ENCODE peak calls at places on chromosomes 16 and 17, in five cellular contexts. R is heart right ventricle, G is cardiac fibroblast, N is H7, P is fibroblast of mammary gland. C is an unnamed sample.

GRCh38 chr17:3528604-3529511 is 28.8 kb downstream of the TRPV3 start:
- DNase-seq in R (no peak), G (peak; percentile 81), N (peak; percentile 59), P (no peak), C (no peak)

GRCh38 chr17:2904135-2904534 is 107.9 kb downstream of the RAP1GAP2 start:
- DNase-seq in R (peak; percentile 70), G (peak; percentile 11), N (peak; percentile 77), P (no peak), C (no peak)

GRCh38 chr17:163514-164103 is 17.8 kb downstream of the DOC2B start:
- DNase-seq in R (no peak), G (no peak), N (peak; percentile 89), P (no peak), C (no peak)

GRCh38 chr17:333626-334396 is 18.8 kb downstream of the RPH3AL start:
- DNase-seq in R (peak; percentile 79), G (peak; percentile 48), N (peak; percentile 95), P (peak; percentile 10), C (no peak)

GRCh38 chr17:3796110-3796821 is 4.7 kb downstream of the ITGAE start:
- DNase-seq in R (no peak), G (no peak), N (peak; percentile 44), P (no peak), C (no peak)

GRCh38 chr16:68728558-68728957 is 8.5 kb upstream of the CDH1 start:
- DNase-seq in R (no peak), G (no peak), N (no peak), P (no peak), C (no peak)

GRCh38 chr16:27257271-27257670 is 11.3 kb downstream of the NSMCE1 start:
- DNase-seq in R (no peak), G (no peak), N (no peak), P (no peak), C (no peak)

GRCh38 chr17:4304417-4305027 is 40.7 kb upstream of the ANKFY1 start:
- DNase-seq in R (no peak), G (peak; percentile 58), N (peak; percentile 45), P (peak; percentile 62), C (peak; percentile 3)

GRCh38 chr17:81723651-81724209 is 11.6 kb downstream of the SLC25A10 start:
- DNase-seq in R (no peak), G (no peak), N (no peak), P (no peak), C (no peak)

GRCh38 chr17:83176956-83177583 is 97.7 kb downstream of the METRNL start:
- DNase-seq in R (no peak), G (no peak), N (no peak), P (no peak), C (no peak)

GRCh38 chr17:58525239-58525638 is 10.8 kb upstream of the MTMR4 start:
- DNase-seq in R (peak; percentile 72), G (peak; percentile 99), N (no peak), P (peak; percentile 86), C (peak; percentile 63)

GRCh38 chr16:57938936-57939871 is 31.7 kb downstream of the CNGB1 start:
- DNase-seq in R (peak; percentile 78), G (peak; percentile 90), N (peak; percentile 64), P (peak; percentile 66), C (peak; percentile 62)

GRCh38 chr17:66855204-66855603 is 20.3 kb downstream of the CACNG5 start:
- DNase-seq in R (no peak), G (no peak), N (peak; percentile 82), P (no peak), C (no peak)